ENCODE peak calls at places on chromosomes 7 and 10, in four cellular contexts. N is K562, O is A549, U is HepG2. P is an unnamed sample.

GRCh38 chr7:47491637-47492036 is 90.3 kb downstream of the TNS3 start:
- DNase-seq in N (no peak), O (no peak), U (no peak), P (no peak)

GRCh38 chr7:36391436-36392198 is 2.0 kb downstream of the ANLN start:
- DNase-seq in N (peak; percentile 57), O (peak; percentile 36), U (no peak), P (no peak)

GRCh38 chr10:113493943-113494342 is 58.9 kb upstream of the HABP2 start:
- DNase-seq in N (no peak), O (peak; percentile 7), U (no peak), P (no peak)

GRCh38 chr10:22823109-22823508 is 104.7 kb upstream of the ARMC3 start:
- DNase-seq in N (no peak), O (peak; percentile 65), U (peak; percentile 79), P (no peak)

GRCh38 chr7:41425926-41426325 is 277.0 kb downstream of the INHBA start:
- DNase-seq in N (no peak), O (no peak), U (no peak), P (no peak)

GRCh38 chr10:98006266-98006665 is 24.2 kb downstream of the CRTAC1 start:
- DNase-seq in N (peak; percentile 61), O (no peak), U (no peak), P (peak; percentile 62)

GRCh38 chr7:157797361-157797760 is 460.6 kb downstream of the DNAJB6 start:
- DNase-seq in N (no peak), O (no peak), U (no peak), P (no peak)

GRCh38 chr7:127230192-127230925 is 22.4 kb downstream of the GRM8 start:
- DNase-seq in N (no peak), O (no peak), U (no peak), P (no peak)

GRCh38 chr10:124562425-124563060 is 100.9 kb downstream of the LHPP start:
- DNase-seq in N (no peak), O (no peak), U (no peak), P (no peak)

GRCh38 chr10:120765241-120765803 is 85.8 kb upstream of the WDR11 start:
- DNase-seq in N (no peak), O (no peak), U (no peak), P (no peak)

GRCh38 chr10:96257944-96258343 is 13.4 kb downstream of the BLNK start:
- DNase-seq in N (no peak), O (no peak), U (no peak), P (no peak)

GRCh38 chr10:113740850-113741249 is 10.6 kb upstream of the PLEKHS1 start:
- DNase-seq in N (no peak), O (no peak), U (no peak), P (no peak)

GRCh38 chr10:52491246-52492000 is 177.3 kb downstream of the DKK1 start:
- DNase-seq in N (no peak), O (no peak), U (no peak), P (no peak)

GRCh38 chr10:51083280-51083986 is 9.1 kb downstream of the PRKG1 start:
- DNase-seq in N (no peak), O (no peak), U (no peak), P (peak; percentile 21)

GRCh38 chr7:37448057-37448636 is 517 bp downstream of the ELMO1 start:
- DNase-seq in N (no peak), O (no peak), U (no peak), P (peak; percentile 32)

GRCh38 chr7:21028186-21028989 is 241.7 kb upstream of the SP8 start:
- DNase-seq in N (no peak), O (no peak), U (no peak), P (peak; percentile 30)

GRCh38 chr10:79044036-79044664 is 24.6 kb upstream of the ZMIZ1 start:
- DNase-seq in N (no peak), O (no peak), U (no peak), P (no peak)

GRCh38 chr7:16531682-16532081 is 5.1 kb downstream of the LRRC72 start:
- DNase-seq in N (no peak), O (no peak), U (no peak), P (no peak)

GRCh38 chr7:149796287-149796860 is 23.0 kb upstream of the ZNF467 start:
- DNase-seq in N (no peak), O (no peak), U (no peak), P (peak; percentile 59)

GRCh38 chr10:21726601-21727295 is 192.7 kb downstream of the MLLT10 start:
- DNase-seq in N (peak; percentile 24), O (peak; percentile 25), U (no peak), P (no peak)

DNA sequence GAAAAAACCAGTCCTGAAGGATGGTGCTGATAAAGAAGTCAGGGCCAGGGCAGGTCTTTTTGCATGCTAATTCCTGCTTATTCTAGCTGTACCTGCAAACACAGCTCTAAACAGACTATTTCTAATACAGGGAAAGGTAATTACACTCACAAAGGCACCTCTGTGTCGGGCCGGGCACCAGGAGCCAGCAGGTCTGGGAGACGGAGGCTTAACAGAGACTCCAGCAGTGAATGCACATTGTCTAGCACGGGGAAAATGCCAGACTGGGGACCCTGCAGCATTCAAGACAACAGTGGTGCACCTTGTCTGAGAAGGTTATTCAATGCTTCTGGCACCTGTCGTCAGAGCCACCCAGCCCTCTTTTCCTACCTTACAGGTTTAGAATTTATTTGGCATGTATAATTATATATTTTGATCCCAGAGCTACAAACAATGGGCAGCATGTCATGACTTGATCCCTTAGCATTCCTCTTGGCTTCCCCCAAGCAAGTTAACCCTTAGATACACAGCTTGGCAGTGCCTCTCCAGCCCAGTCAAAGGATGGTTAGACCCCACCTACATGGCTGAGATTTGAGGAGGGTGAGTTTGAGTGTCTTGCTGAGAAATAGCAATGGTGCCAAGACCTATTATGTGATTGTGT is 185.2 kb downstream of the SLC25A13 start:
- DNase-seq in N (no peak), O (no peak), U (no peak), P (no peak)
- TF ChIP-seq NR3C1 in N (no peak), O (no peak), U (no peak), P (no peak)

GRCh38 chr10:133034092-133034491 is 53.6 kb upstream of the ADGRA1 start:
- DNase-seq in N (no peak), O (no peak), U (no peak), P (no peak)
- TF ChIP-seq NR3C1 in N (no peak), O (no peak), U (no peak), P (no peak)

GRCh38 chr10:66550351-66550750 is 375.5 kb upstream of the LRRTM3 start:
- DNase-seq in N (no peak), O (no peak), U (no peak), P (no peak)

GRCh38 chr10:66552331-66552730 is 373.5 kb upstream of the LRRTM3 start:
- DNase-seq in N (no peak), O (no peak), U (no peak), P (no peak)

DNA sequence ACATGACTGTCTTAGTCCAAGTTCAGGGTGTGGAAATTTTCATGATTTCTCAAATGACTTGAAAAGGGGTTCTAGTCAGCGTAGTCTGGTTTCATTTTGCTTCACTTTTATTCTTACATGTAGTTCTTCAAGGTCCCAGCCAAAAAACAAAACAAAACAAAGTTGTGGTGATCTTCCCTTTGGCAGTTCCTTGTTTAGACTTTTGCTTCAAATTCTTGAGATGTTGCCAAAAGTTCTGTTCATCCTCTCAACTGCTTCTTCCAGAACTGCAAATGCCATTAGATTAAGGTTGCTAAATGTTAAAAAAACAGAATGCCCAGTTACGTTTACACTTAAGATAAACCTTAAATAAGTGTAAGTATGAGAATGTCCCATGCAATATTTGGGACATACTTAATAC is 370.8 kb upstream of the LRRTM3 start:
- DNase-seq in N (no peak), O (no peak), U (no peak), P (no peak)
- TF ChIP-seq NR3C1 in N (no peak), O (no peak), U (no peak), P (no peak)

DNA sequence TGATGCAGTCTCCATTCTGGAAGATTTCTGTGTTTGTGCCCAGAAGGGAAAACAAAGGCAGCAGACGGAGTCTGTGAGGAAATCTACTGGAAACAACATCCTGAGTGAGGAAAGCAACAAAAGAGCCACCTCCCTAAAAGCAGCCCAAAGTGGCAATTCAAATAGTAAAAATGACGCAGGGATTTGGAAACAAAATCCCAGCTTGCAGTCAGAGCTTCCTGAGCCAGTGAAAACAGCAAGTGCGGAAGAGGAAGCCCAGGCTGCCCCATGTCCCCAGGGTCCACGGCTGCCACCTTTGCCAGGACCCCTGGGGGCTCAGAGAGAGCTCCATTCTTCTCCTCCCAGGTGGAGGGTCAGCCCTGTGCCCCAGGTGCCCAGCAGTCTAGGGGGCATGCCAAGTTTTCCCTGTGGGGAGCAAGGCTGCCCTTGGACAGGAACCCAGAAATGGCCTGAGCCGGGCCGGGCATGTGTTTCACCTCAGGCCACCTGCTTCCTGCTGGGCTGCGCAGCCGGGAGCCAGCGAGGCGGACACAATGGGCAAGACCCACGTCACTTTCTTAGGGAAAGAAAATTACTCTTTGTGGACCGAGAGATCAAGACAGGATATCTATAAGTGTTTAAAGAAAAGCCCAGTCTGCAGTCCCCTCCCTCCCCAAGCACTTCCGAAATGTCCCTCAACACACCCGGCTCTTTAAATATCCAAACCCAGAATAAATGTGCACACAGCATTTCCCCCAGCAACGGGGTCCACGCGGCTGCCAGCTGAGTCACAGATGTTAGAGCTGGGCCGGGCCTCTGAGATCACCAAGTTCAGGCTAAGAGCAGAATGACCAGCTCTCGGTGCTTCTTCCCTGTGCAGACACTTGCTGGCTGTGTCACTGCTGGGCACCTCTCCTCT is 231.1 kb downstream of the ARHGAP12 start:
- DNase-seq in N (no peak), O (no peak), U (no peak), P (no peak)
- TF ChIP-seq NR3C1 in N (no peak), O (no peak), U (no peak), P (no peak)

GRCh38 chr10:70906953-70907618 is 18.7 kb upstream of the PCBD1 start:
- DNase-seq in N (no peak), O (no peak), U (no peak), P (peak; percentile 6)

GRCh38 chr10:70909326-70909935 is 21.1 kb upstream of the PCBD1 start:
- DNase-seq in N (no peak), O (no peak), U (no peak), P (peak; percentile 3)

GRCh38 chr10:70906031-70906804 is 17.9 kb upstream of the PCBD1 start:
- DNase-seq in N (no peak), O (no peak), U (no peak), P (peak; percentile 3)

GRCh38 chr10:70908426-70909296 is 20.3 kb upstream of the PCBD1 start:
- DNase-seq in N (no peak), O (no peak), U (no peak), P (peak; percentile 3)

DNA sequence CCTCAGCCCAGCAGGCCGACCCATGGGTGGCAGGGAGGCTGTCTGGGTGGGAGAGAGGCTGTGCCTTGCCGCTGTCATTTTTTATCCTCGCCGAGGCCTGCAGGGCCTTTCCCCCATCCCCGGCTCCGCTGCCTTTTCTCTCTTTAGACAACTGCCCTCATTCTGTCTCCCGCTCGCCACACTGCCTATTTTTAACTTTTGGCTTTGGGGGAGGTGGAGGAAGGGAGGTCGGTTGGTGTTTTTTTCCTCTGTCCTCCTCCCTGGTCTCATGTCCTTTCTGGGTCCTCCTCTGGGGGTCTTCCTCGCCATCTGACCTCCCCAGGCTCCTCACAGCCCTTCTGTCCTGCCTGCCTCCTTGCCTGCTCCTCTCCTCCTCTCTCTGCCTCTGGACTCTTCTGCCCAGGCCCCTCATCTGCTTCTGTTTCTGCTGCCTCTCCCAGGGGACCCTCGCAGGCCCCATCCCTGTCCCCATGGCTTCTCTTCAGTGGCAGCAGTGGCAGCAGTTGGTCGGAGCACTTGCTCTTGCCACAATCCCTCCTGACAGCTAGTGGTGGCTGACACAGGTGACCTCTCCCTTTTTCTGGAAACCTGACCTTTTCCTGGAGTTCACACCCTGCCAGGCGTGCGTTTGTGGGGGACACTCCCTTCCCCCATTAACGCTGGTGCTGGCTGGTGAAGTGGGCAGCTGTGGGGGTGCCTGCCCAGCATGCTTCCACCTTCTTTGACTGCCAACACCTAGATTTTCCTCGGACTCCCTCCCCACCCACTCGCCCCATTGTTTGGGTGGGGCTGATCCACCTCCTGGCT is 19.5 kb upstream of the PCBD1 start:
- DNase-seq in N (no peak), O (no peak), U (no peak), P (peak; percentile 7)
- TF ChIP-seq NR3C1 in N (no peak), O (no peak), U (no peak), P (no peak)